ENCODE peak calls at places on chromosomes 11 and 22, in seven cellular contexts. M, R, W, K, F, J and S are unnamed samples. For H3K27me3, the result is how much of the 10 kb centered on the place peaks cover.

GRCh38 chr11:47060807-47061206 is 115.9 kb downstream of the ARFGAP2 start:
- DNase-seq in K (no peak), W (no peak), J (no peak), M (no peak), R (no peak), F (no peak), S (peak)

GRCh38 chr11:83200035-83200434 is 6.5 kb downstream of the ANKRD42 start:
- DNase-seq in R (no peak), W (no peak), J (no peak), F (no peak), M (no peak), K (no peak), S (no peak)

GRCh38 chr11:68661014-68661413 is 23.3 kb upstream of the GAL start:
- DNase-seq in M (no peak), J (no peak), K (no peak), W (no peak), R (no peak), F (no peak), S (no peak)

GRCh38 chr22:19607198-19608113 is 83.2 kb upstream of the CLDN5 start:
- DNase-seq in W (no peak), K (peak), J (no peak), R (no peak), M (no peak), F (no peak), S (no peak)

GRCh38 chr22:50687829-50688228 is 15.2 kb downstream of the SHANK3 start:
- DNase-seq in R (no peak), K (no peak), F (no peak), W (no peak), J (no peak), M (no peak), S (no peak)

GRCh38 chr11:59187587-59187986 is 15.7 kb downstream of the DTX4 start:
- DNase-seq in W (peak), F (no peak), J (peak), R (peak), K (no peak), M (no peak), S (peak)

GRCh38 chr11:92227233-92227593 is 2.6 kb downstream of the FAT3 start:
- DNase-seq in R (no peak), M (no peak), J (no peak), K (no peak), W (no peak), F (no peak), S (no peak)

GRCh38 chr22:38239101-38239761 is 33.6 kb downstream of the TMEM184B start:
- DNase-seq in F (no peak), J (peak), W (no peak), R (no peak), K (no peak), M (peak), S (peak)

GRCh38 chr11:111378773-111379499 is at the start of gene POU2AF1:
- DNase-seq in J (no peak), R (no peak), F (no peak), W (peak), M (no peak), K (peak), S (peak)

GRCh38 chr11:43580735-43581369 is 99.7 kb upstream of the HSD17B12 start:
- DNase-seq in R (no peak), K (no peak), J (no peak), M (peak), F (no peak), W (no peak), S (peak)

GRCh38 chr22:35553341-35553740 is 12.7 kb downstream of the RASD2 start:
- DNase-seq in K (no peak), J (no peak), R (no peak), M (no peak), W (no peak), F (no peak), S (no peak)

GRCh38 chr22:49626361-49627216 is 201.1 kb downstream of the BRD1 start:
- DNase-seq in W (no peak), J (no peak), F (no peak), K (no peak), M (no peak), R (no peak), S (no peak)

GRCh38 chr11:72773291-72773690 is 20.6 kb downstream of the STARD10 start:
- DNase-seq in K (no peak), M (no peak), J (peak), R (no peak), F (no peak), W (peak), S (peak)

DNA sequence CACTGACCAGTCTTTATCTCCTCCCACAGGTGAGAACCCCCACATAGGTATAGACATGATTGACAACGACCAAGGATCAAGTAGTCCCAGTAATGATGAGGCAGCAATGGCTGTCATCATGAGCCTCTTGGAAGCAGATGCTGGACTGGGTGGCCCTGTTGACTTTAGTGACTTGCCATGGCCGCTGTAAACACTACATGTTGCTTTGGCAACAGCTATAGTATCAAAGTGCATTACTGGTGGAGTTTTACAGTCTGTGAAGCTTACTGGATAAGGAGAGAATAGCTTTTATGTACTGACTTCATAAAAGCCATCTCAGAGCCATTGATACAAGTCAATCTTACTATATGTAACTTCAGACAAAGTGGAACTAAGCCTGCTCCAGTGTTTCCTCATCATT is 76.5 kb downstream of the BTBD10 start:
- DNase-seq in R (no peak), F (no peak), J (no peak), K (no peak), W (no peak), M (no peak), S (no peak)
- H3K27me3 ChIP-seq in R (under half), F (under half), J (under half), K (under half), W (under half), M (under half), S (under half)

GRCh38 chr11:45704635-45705034 is 39.2 kb upstream of the CHST1 start:
- DNase-seq in W (no peak), K (no peak), M (no peak), R (no peak), J (no peak), F (no peak), S (no peak)

GRCh38 chr11:45715398-45715797 is 50.0 kb upstream of the CHST1 start:
- DNase-seq in M (no peak), W (no peak), F (no peak), R (no peak), J (no peak), K (no peak), S (no peak)

GRCh38 chr11:45709264-45709663 is 43.8 kb upstream of the CHST1 start:
- DNase-seq in W (no peak), K (no peak), J (no peak), F (no peak), R (no peak), M (no peak), S (no peak)

GRCh38 chr11:45713573-45713972 is 48.2 kb upstream of the CHST1 start:
- DNase-seq in F (no peak), W (no peak), M (no peak), J (no peak), K (no peak), R (no peak), S (peak)

GRCh38 chr11:45710561-45710960 is 45.1 kb upstream of the CHST1 start:
- DNase-seq in K (no peak), R (no peak), F (no peak), W (no peak), M (no peak), J (no peak), S (no peak)
- H3K27me3 ChIP-seq in K (under half), R (under half), F (under half), W (under half), M (under half), J (under half), S (under half)

GRCh38 chr11:69773626-69774353 is 1.4 kb downstream of the FGF4 start:
- DNase-seq in M (no peak), K (no peak), R (no peak), W (no peak), J (no peak), F (no peak), S (no peak)
- H3K27me3 ChIP-seq in M (half or more), K (under half), R (half or more), W (half or more), J (under half), F (half or more), S (half or more)

DNA sequence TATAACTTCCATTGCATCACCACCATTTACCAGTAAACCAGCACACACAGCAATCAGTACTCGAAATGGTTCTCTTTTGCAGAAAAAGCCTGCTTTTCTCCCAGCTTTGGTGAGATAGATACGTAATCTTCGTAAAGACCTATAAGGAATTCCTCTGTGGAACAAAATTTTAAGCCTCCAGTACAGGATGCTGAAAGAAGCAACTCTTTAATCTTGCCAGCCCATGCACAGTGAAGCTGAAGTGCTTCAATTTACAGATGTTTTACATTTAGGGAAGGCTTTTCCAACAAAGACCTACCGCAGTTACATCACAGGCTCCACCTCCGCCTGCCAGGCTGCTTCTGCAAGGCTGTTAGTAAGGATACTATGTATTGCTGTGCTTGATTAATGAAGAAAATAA is 1.9 kb downstream of the ELMOD1 start:
- DNase-seq in R (no peak), F (no peak), J (no peak), W (no peak), K (no peak), M (no peak), S (peak)
- H3K27me3 ChIP-seq in R (half or more), F (under half), J (under half), W (half or more), K (under half), M (half or more), S (under half)

GRCh38 chr11:121240650-121241299 is 51.8 kb upstream of the SC5D start:
- DNase-seq in M (no peak), J (no peak), K (no peak), W (no peak), R (no peak), F (no peak), S (peak)

GRCh38 chr11:121231576-121232278 is 60.8 kb upstream of the SC5D start:
- DNase-seq in K (no peak), F (no peak), W (peak), M (no peak), R (no peak), J (peak), S (no peak)

GRCh38 chr11:121237686-121238658 is 54.6 kb upstream of the SC5D start:
- DNase-seq in K (no peak), R (no peak), F (no peak), M (no peak), W (no peak), J (peak), S (peak)

GRCh38 chr11:121235057-121235456 is 57.5 kb upstream of the SC5D start:
- DNase-seq in F (no peak), W (no peak), R (no peak), K (no peak), M (no peak), J (no peak), S (no peak)

DNA sequence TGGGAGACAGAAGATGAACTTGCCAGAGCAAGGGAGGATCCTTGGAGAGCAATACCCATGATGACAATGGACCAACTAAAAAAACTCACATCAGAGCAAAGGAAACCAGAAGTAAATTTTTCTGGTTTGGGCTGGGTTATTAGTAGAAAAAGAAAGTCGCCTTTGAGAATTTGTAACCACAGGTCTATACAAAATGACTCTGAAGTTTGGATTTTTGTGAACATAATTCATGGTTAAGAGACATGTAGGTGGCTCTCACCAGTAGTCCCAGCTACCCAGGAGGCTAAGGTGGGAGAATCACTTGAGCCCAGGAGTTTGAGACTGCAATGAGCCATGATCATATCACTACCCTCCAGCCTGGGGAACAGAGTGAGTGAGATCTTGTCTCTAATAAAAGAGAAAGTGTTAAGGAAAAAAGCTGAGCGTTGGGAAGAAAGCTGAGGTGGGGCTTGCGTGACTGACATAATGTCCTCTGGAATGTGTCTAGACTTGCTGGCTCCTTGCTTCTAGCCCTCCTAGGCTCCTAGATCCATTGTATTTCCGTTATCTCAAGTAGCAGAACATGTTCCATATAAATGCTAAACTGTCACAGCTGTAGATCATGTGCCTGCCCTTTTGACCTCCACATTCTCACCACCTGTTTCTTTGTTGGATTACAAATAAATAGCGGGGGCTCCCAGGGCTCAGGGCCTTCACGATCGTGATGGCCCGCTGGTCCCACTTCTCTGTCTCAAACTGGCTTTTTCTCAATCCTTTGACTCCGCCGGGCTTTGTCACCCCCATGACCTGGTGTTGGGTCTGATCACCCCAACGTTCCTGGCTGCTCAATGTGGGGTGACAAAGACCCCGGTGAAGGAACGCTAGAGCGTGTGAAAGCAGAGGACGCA is 56.2 kb upstream of the SC5D start:
- DNase-seq in K (no peak), F (no peak), J (no peak), M (peak), W (no peak), R (no peak), S (peak)
- H3K27me3 ChIP-seq in K (under half), F (under half), J (under half), M (under half), W (under half), R (under half), S (under half)

DNA sequence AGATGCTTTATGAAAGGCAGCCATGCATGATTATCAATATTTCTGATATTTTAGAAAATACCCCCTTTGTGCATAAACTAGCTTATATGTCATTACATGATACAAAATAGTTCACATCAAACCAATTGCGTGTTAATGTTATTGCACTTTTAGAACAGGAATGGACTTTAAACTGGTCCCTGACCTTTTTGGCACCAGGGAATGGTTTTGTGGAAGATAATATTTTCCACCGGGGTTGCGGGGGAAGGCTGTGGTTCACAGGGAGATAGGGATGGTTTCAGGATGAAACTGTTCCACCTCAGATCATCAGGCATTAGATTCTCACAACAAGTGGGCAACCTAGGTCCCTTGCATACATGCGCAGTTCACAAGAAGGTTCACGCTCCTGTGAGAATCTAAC is 16.5 kb upstream of the LGR4 start:
- DNase-seq in J (no peak), M (no peak), K (no peak), R (no peak), F (no peak), W (no peak), S (no peak)
- H3K27me3 ChIP-seq in J (under half), M (under half), K (under half), R (under half), F (under half), W (under half), S (under half)

DNA sequence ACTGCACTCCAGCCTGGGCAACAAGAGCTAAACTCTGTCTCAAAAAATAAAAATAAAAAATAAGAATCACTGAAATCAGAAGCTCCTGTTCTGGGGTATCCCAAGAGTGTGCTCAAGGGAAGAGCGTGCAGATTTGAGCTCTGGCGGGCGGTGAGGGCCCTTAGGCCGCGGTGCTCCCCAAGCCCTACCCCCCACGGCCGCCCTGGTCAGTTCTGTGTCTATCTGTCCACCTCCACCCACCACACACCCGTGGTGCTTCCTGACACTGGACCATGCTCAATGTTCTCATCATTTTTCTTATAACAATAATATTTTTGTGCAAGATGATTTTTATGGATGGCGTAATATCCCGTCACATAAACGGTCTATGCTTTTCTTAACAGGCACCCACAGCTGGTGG is 71.1 kb downstream of the RTL6 start:
- DNase-seq in R (no peak), W (no peak), J (no peak), K (no peak), M (no peak), F (no peak), S (no peak)
- H3K27me3 ChIP-seq in R (under half), W (under half), J (under half), K (under half), M (under half), F (under half), S (under half)

GRCh38 chr11:60988658-60989057 is 17.2 kb downstream of the CD6 start:
- DNase-seq in J (no peak), W (no peak), M (no peak), F (no peak), R (no peak), K (no peak), S (no peak)

GRCh38 chr11:60985501-60985900 is 14.0 kb downstream of the CD6 start:
- DNase-seq in W (no peak), F (no peak), R (no peak), K (no peak), M (no peak), J (no peak), S (no peak)

GRCh38 chr11:60989108-60989650 is 17.7 kb downstream of the CD6 start:
- DNase-seq in M (no peak), W (no peak), K (no peak), R (no peak), F (no peak), J (no peak), S (no peak)

GRCh38 chr11:60985991-60986915 is 14.8 kb downstream of the CD6 start:
- DNase-seq in K (peak), F (no peak), R (no peak), M (no peak), W (no peak), J (no peak), S (peak)

GRCh38 chr11:60987577-60988277 is 16.2 kb downstream of the CD6 start:
- DNase-seq in F (no peak), M (no peak), J (no peak), R (no peak), K (no peak), W (no peak), S (no peak)
- H3K27me3 ChIP-seq in F (under half), M (under half), J (under half), R (under half), K (under half), W (under half), S (under half)